ENCODE peak calls at places on chromosomes 13 and 19, in seven cellular contexts. U, N, D, J, A, K and W are unnamed samples.
A peak's percentile ranks its signal among the peaks of the same experiment; 100 is the strongest.

GRCh38 chr13:23554000-23554399 is 16.2 kb upstream of the TNFRSF19 start:
- DNase-seq in U (no peak), N (peak; percentile 16), D (no peak), J (no peak), A (no peak), K (no peak), W (no peak)

GRCh38 chr13:28173793-28174192 is 35.4 kb downstream of the PAN3 start:
- DNase-seq in U (no peak), N (no peak), D (peak; percentile 10), J (no peak), A (no peak), K (no peak), W (no peak)

GRCh38 chr13:110346661-110347067 is 39.6 kb downstream of the COL4A2 start:
- DNase-seq in U (no peak), N (no peak), D (no peak), J (no peak), A (no peak), K (no peak), W (peak; percentile 63)

GRCh38 chr13:94641432-94641941 is 39.8 kb downstream of the GPR180 start:
- DNase-seq in U (no peak), N (peak; percentile 86), D (peak; percentile 84), J (no peak), A (no peak), K (no peak), W (peak; percentile 5)

GRCh38 chr19:43997631-43998290 is 5.0 kb upstream of the ZNF230 start:
- DNase-seq in U (no peak), N (peak; percentile 24), D (no peak), J (no peak), A (no peak), K (no peak), W (no peak)

GRCh38 chr13:90918551-90918950 is 428.9 kb upstream of the MIR17HG start:
- DNase-seq in U (no peak), N (peak; percentile 12), D (peak; percentile 93), J (no peak), A (peak; percentile 42), K (no peak), W (no peak)

GRCh38 chr19:35167251-35168119 is 12.9 kb downstream of the FXYD5 start:
- DNase-seq in U (no peak), N (no peak), D (no peak), J (peak; percentile 10), A (no peak), K (no peak), W (no peak)

GRCh38 chr13:49495783-49496762 is at the start of gene PHF11:
- DNase-seq in U (peak; percentile 46), N (peak; percentile 76), D (peak; percentile 89), J (peak; percentile 74), A (peak; percentile 84), K (no peak), W (peak; percentile 94)

GRCh38 chr13:93388701-93389100 is 162.1 kb downstream of the GPC6 start:
- DNase-seq in U (no peak), N (peak; percentile 86), D (peak; percentile 57), J (no peak), A (no peak), K (no peak), W (no peak)

GRCh38 chr13:48950507-48950886 is 25.2 kb upstream of the FNDC3A start:
- DNase-seq in U (no peak), N (peak; percentile 27), D (no peak), J (no peak), A (peak; percentile 46), K (no peak), W (no peak)

GRCh38 chr13:48400820-48401219 is 12.1 kb downstream of the LPAR6 start:
- DNase-seq in U (no peak), N (peak; percentile 46), D (peak; percentile 59), J (no peak), A (no peak), K (no peak), W (peak; percentile 10)

GRCh38 chr13:74289861-74290260 is 155.7 kb upstream of the KLF12 start:
- DNase-seq in U (no peak), N (no peak), D (no peak), J (no peak), A (no peak), K (no peak), W (no peak)

GRCh38 chr19:8890260-8890659 is 58.1 kb downstream of the MBD3L1 start:
- DNase-seq in U (no peak), N (no peak), D (no peak), J (no peak), A (no peak), K (no peak), W (no peak)

GRCh38 chr13:45185286-45185685 is 15.6 kb downstream of the KCTD4 start:
- DNase-seq in U (no peak), N (no peak), D (no peak), J (no peak), A (no peak), K (no peak), W (no peak)

GRCh38 chr19:38675611-38676010 is 28.2 kb downstream of the ACTN4 start:
- DNase-seq in U (no peak), N (no peak), D (no peak), J (no peak), A (no peak), K (no peak), W (no peak)

GRCh38 chr19:37317403-37318209 is 53.3 kb upstream of the ZNF527 start:
- DNase-seq in U (peak; percentile 95), N (peak; percentile 99), D (peak; percentile 100), J (peak; percentile 98), A (peak; percentile 99), K (peak; percentile 91), W (peak; percentile 98)

GRCh38 chr13:80591978-80592377 is 251.1 kb upstream of the SPRY2 start:
- DNase-seq in U (no peak), N (no peak), D (no peak), J (no peak), A (no peak), K (no peak), W (no peak)
- H3K23ac ChIP-seq in U (no peak overlapping the region), N (no peak overlapping the region), D (no peak overlapping the region), J (no peak overlapping the region), A (no peak overlapping the region), K (no peak overlapping the region), W (no peak overlapping the region)

GRCh38 chr19:11195681-11196080 is 1.7 kb downstream of the KANK2 start:
- DNase-seq in U (no peak), N (no peak), D (no peak), J (no peak), A (no peak), K (no peak), W (no peak)
- H3K23ac ChIP-seq in U (no peak overlapping the region), N (peak overlapping the region; percentile 99), D (no peak overlapping the region), J (no peak overlapping the region), A (no peak overlapping the region), K (no peak overlapping the region), W (no peak overlapping the region)

GRCh38 chr13:97858161-97858560 is 95.3 kb upstream of the IPO5 start:
- DNase-seq in U (no peak), N (no peak), D (no peak), J (no peak), A (no peak), K (no peak), W (no peak)
- H3K23ac ChIP-seq in U (no peak overlapping the region), N (no peak overlapping the region), D (no peak overlapping the region), J (no peak overlapping the region), A (no peak overlapping the region), K (no peak overlapping the region), W (no peak overlapping the region)

GRCh38 chr19:31534786-31535185 is 185.6 kb upstream of the TSHZ3 start:
- DNase-seq in U (no peak), N (no peak), D (no peak), J (no peak), A (no peak), K (no peak), W (no peak)

GRCh38 chr19:31531326-31531725 is 182.1 kb upstream of the TSHZ3 start:
- DNase-seq in U (no peak), N (no peak), D (no peak), J (no peak), A (no peak), K (no peak), W (no peak)

GRCh38 chr19:31534231-31534630 is 185.0 kb upstream of the TSHZ3 start:
- DNase-seq in U (no peak), N (no peak), D (no peak), J (no peak), A (no peak), K (no peak), W (no peak)

GRCh38 chr19:31532034-31532433 is 182.8 kb upstream of the TSHZ3 start:
- DNase-seq in U (no peak), N (no peak), D (no peak), J (no peak), A (no peak), K (no peak), W (no peak)

GRCh38 chr19:31533114-31533513 is 183.9 kb upstream of the TSHZ3 start:
- DNase-seq in U (no peak), N (no peak), D (peak; percentile 42), J (no peak), A (no peak), K (no peak), W (peak; percentile 64)
- H3K23ac ChIP-seq in U (no peak overlapping the region), N (no peak overlapping the region), D (no peak overlapping the region), J (no peak overlapping the region), A (no peak overlapping the region), K (no peak overlapping the region), W (no peak overlapping the region)

GRCh38 chr19:7731218-7731595 is 703 bp downstream of the CLEC4G start:
- DNase-seq in U (no peak), N (no peak), D (no peak), J (no peak), A (no peak), K (no peak), W (no peak)
- H3K23ac ChIP-seq in U (no peak overlapping the region), N (no peak overlapping the region), D (no peak overlapping the region), J (no peak overlapping the region), A (no peak overlapping the region), K (no peak overlapping the region), W (no peak overlapping the region)

DNA sequence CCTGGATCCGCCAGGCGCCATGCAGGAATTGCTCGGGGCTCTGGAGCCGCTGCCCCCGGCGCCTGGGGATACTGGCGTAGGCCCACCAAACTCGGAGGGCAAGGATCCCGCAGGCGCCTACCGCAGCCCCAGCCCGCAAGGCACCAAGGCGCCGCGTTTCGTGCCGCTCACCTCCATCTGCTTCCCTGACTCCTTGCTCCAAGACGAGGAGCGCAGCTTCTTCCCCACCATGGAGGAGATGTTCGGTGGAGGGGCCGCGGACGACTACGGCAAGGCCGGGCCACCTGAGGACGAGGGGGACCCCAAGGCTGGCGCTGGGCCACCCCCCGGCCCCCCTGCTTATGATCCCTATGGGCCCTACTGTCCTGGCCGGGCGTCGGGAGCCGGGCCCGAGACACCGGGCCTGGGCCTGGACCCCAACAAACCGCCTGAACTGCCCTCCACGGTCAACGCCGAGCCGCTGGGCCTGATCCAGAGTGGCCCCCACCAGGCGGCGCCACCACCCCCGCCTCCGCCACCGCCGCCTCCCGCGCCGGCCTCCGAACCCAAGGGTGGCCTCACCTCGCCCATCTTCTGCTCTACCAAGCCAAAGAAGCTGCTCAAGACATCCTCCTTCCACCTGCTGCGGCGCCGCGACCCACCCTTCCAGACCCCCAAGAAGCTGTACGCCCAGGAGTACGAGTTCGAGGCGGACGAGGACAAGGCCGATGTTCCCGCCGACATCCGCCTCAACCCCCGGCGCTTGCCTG is 6.1 kb downstream of the PRR12 start:
- DNase-seq in U (no peak), N (no peak), D (no peak), J (no peak), A (no peak), K (no peak), W (no peak)
- H3K23ac ChIP-seq in U (peak overlapping the region; percentile 91), N (no peak overlapping the region), D (no peak overlapping the region), J (no peak overlapping the region), A (no peak overlapping the region), K (no peak overlapping the region), W (no peak overlapping the region)

DNA sequence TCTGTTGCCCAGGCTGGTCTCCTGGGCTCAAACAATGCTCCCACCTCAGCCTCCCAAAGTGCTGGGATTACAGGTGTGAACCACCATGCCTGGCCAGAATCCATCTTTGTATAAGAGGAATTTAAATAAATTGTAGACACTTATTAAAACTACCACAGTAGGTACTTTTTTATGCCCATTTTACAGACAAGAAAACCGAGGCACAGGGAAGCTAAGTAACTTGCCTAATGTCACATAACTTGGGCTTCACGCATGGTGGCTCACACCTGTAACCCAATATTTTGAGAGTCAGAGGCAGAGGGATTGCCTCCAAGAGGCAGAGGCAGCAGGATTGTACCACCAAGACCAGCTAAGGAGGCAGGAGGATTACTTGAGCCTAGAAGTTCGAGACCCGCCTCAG is 22.7 kb upstream of the CALM3 start:
- DNase-seq in U (no peak), N (no peak), D (no peak), J (no peak), A (no peak), K (no peak), W (no peak)
- H3K23ac ChIP-seq in U (no peak overlapping the region), N (no peak overlapping the region), D (no peak overlapping the region), J (no peak overlapping the region), A (no peak overlapping the region), K (no peak overlapping the region), W (no peak overlapping the region)